ENCODE peak calls at places on chromosomes 12 and 14, in seven cellular contexts. One of them, this sample, is unnamed.

GRCh38 chr12:132622437-132623071 is 4.0 kb downstream of the P2RX2 start:
- DNase-seq in fibroblast of mammary gland: peak
- DNase-seq in breast epithelium: no peak
- DNase-seq in GM12865: no peak
- DNase-seq in heart right ventricle: no peak
- DNase-seq in fibroblast of pulmonary artery: peak
- DNase-seq in HCT116: no peak
- DNase-seq in this sample: peak

GRCh38 chr12:52151859-52152783 is 39.7 kb downstream of the KRT80 start:
- DNase-seq in fibroblast of mammary gland: peak
- DNase-seq in breast epithelium: peak
- DNase-seq in GM12865: peak
- DNase-seq in heart right ventricle: peak
- DNase-seq in fibroblast of pulmonary artery: peak
- DNase-seq in HCT116: no peak
- DNase-seq in this sample: peak

GRCh38 chr12:26723379-26724308 is 109.3 kb downstream of the ITPR2 start:
- DNase-seq in fibroblast of mammary gland: no peak
- DNase-seq in breast epithelium: no peak
- DNase-seq in GM12865: no peak
- DNase-seq in heart right ventricle: no peak
- DNase-seq in fibroblast of pulmonary artery: peak
- DNase-seq in HCT116: no peak
- DNase-seq in this sample: peak

GRCh38 chr12:131865196-131865875 is 29.1 kb upstream of the ULK1 start:
- DNase-seq in fibroblast of mammary gland: no peak
- DNase-seq in breast epithelium: no peak
- DNase-seq in GM12865: no peak
- DNase-seq in heart right ventricle: no peak
- DNase-seq in fibroblast of pulmonary artery: no peak
- DNase-seq in HCT116: peak
- DNase-seq in this sample: no peak

GRCh38 chr12:89827592-89827991 is 119.0 kb upstream of the ATP2B1 start:
- DNase-seq in fibroblast of mammary gland: no peak
- DNase-seq in breast epithelium: no peak
- DNase-seq in GM12865: no peak
- DNase-seq in heart right ventricle: no peak
- DNase-seq in fibroblast of pulmonary artery: no peak
- DNase-seq in HCT116: no peak
- DNase-seq in this sample: no peak

GRCh38 chr12:108595711-108596647 is 1.9 kb downstream of the TMEM119 start:
- DNase-seq in fibroblast of mammary gland: no peak
- DNase-seq in breast epithelium: no peak
- DNase-seq in GM12865: no peak
- DNase-seq in heart right ventricle: no peak
- DNase-seq in fibroblast of pulmonary artery: no peak
- DNase-seq in HCT116: no peak
- DNase-seq in this sample: no peak

GRCh38 chr12:128551266-128552025 is 272.3 kb downstream of the SLC15A4 start:
- DNase-seq in fibroblast of mammary gland: no peak
- DNase-seq in breast epithelium: no peak
- DNase-seq in GM12865: no peak
- DNase-seq in heart right ventricle: no peak
- DNase-seq in fibroblast of pulmonary artery: no peak
- DNase-seq in HCT116: no peak
- DNase-seq in this sample: no peak

GRCh38 chr12:70609739-70610491 is 27.3 kb downstream of the PTPRB start:
- DNase-seq in fibroblast of mammary gland: peak
- DNase-seq in breast epithelium: no peak
- DNase-seq in GM12865: no peak
- DNase-seq in heart right ventricle: peak
- DNase-seq in fibroblast of pulmonary artery: peak
- DNase-seq in HCT116: no peak
- DNase-seq in this sample: peak

GRCh38 chr12:117100251-117100650 is 1.0 kb upstream of the TESC start:
- DNase-seq in fibroblast of mammary gland: peak
- DNase-seq in breast epithelium: no peak
- DNase-seq in GM12865: no peak
- DNase-seq in heart right ventricle: no peak
- DNase-seq in fibroblast of pulmonary artery: peak
- DNase-seq in HCT116: peak
- DNase-seq in this sample: no peak

GRCh38 chr12:52355181-52355580 is 12.1 kb downstream of the KRT85 start:
- DNase-seq in fibroblast of mammary gland: no peak
- DNase-seq in breast epithelium: peak
- DNase-seq in GM12865: no peak
- DNase-seq in heart right ventricle: no peak
- DNase-seq in fibroblast of pulmonary artery: no peak
- DNase-seq in HCT116: no peak
- DNase-seq in this sample: peak

GRCh38 chr12:29043069-29043468 is 106.0 kb upstream of the FAR2 start:
- DNase-seq in fibroblast of mammary gland: peak
- DNase-seq in breast epithelium: no peak
- DNase-seq in GM12865: no peak
- DNase-seq in heart right ventricle: no peak
- DNase-seq in fibroblast of pulmonary artery: peak
- DNase-seq in HCT116: no peak
- DNase-seq in this sample: peak

GRCh38 chr14:64808449-64808848 is 71.3 kb downstream of the SPTB start:
- DNase-seq in fibroblast of mammary gland: no peak
- DNase-seq in breast epithelium: no peak
- DNase-seq in GM12865: no peak
- DNase-seq in heart right ventricle: no peak
- DNase-seq in fibroblast of pulmonary artery: no peak
- DNase-seq in HCT116: no peak
- DNase-seq in this sample: no peak

GRCh38 chr12:105748806-105749600 is 389.8 kb downstream of the NUAK1 start:
- DNase-seq in fibroblast of mammary gland: peak
- DNase-seq in breast epithelium: peak
- DNase-seq in GM12865: no peak
- DNase-seq in heart right ventricle: peak
- DNase-seq in fibroblast of pulmonary artery: peak
- DNase-seq in HCT116: no peak
- DNase-seq in this sample: peak

GRCh38 chr14:103519043-103519836 is 3.4 kb downstream of the CKB start:
- DNase-seq in fibroblast of mammary gland: no peak
- DNase-seq in breast epithelium: no peak
- DNase-seq in GM12865: no peak
- DNase-seq in heart right ventricle: no peak
- DNase-seq in fibroblast of pulmonary artery: peak
- DNase-seq in HCT116: no peak
- DNase-seq in this sample: peak

GRCh38 chr12:82725741-82726140 is 39.0 kb downstream of the TMTC2 start:
- DNase-seq in fibroblast of mammary gland: no peak
- DNase-seq in breast epithelium: no peak
- DNase-seq in GM12865: no peak
- DNase-seq in heart right ventricle: no peak
- DNase-seq in fibroblast of pulmonary artery: no peak
- DNase-seq in HCT116: no peak
- DNase-seq in this sample: no peak

GRCh38 chr12:81668475-81668874 is 90.7 kb downstream of the PPFIA2 start:
- DNase-seq in fibroblast of mammary gland: peak
- DNase-seq in breast epithelium: no peak
- DNase-seq in GM12865: peak
- DNase-seq in heart right ventricle: no peak
- DNase-seq in fibroblast of pulmonary artery: peak
- DNase-seq in HCT116: peak
- DNase-seq in this sample: peak

GRCh38 chr12:121003650-121004049 is 12.6 kb downstream of the C12orf43 start:
- DNase-seq in fibroblast of mammary gland: no peak
- DNase-seq in breast epithelium: no peak
- DNase-seq in GM12865: no peak
- DNase-seq in heart right ventricle: no peak
- DNase-seq in fibroblast of pulmonary artery: no peak
- DNase-seq in HCT116: no peak
- DNase-seq in this sample: no peak
- TF ChIP-seq CTCF in fibroblast of mammary gland: no peak
- TF ChIP-seq CTCF in breast epithelium: no peak
- TF ChIP-seq CTCF in GM12865: no peak
- TF ChIP-seq CTCF in heart right ventricle: no peak
- TF ChIP-seq CTCF in fibroblast of pulmonary artery: no peak
- TF ChIP-seq CTCF in HCT116: peak
- TF ChIP-seq CTCF in this sample: no peak

GRCh38 chr12:94437303-94437702 is 22.4 kb downstream of the CEP83 start:
- DNase-seq in fibroblast of mammary gland: no peak
- DNase-seq in breast epithelium: no peak
- DNase-seq in GM12865: no peak
- DNase-seq in heart right ventricle: no peak
- DNase-seq in fibroblast of pulmonary artery: no peak
- DNase-seq in HCT116: no peak
- DNase-seq in this sample: no peak
- H3K4me3 ChIP-seq in fibroblast of mammary gland: no peak
- H3K4me3 ChIP-seq in breast epithelium: no peak
- H3K4me3 ChIP-seq in GM12865: no peak
- H3K4me3 ChIP-seq in heart right ventricle: no peak
- H3K4me3 ChIP-seq in fibroblast of pulmonary artery: no peak
- H3K4me3 ChIP-seq in HCT116: no peak
- H3K4me3 ChIP-seq in this sample: no peak

GRCh38 chr12:24768415-24768814 is 180.5 kb downstream of the BCAT1 start:
- DNase-seq in fibroblast of mammary gland: no peak
- DNase-seq in breast epithelium: no peak
- DNase-seq in GM12865: no peak
- DNase-seq in heart right ventricle: no peak
- DNase-seq in fibroblast of pulmonary artery: no peak
- DNase-seq in HCT116: no peak
- DNase-seq in this sample: no peak
- TF ChIP-seq CTCF in fibroblast of mammary gland: no peak
- TF ChIP-seq CTCF in breast epithelium: no peak
- TF ChIP-seq CTCF in GM12865: no peak
- TF ChIP-seq CTCF in heart right ventricle: no peak
- TF ChIP-seq CTCF in fibroblast of pulmonary artery: no peak
- TF ChIP-seq CTCF in HCT116: no peak
- TF ChIP-seq CTCF in this sample: no peak

DNA sequence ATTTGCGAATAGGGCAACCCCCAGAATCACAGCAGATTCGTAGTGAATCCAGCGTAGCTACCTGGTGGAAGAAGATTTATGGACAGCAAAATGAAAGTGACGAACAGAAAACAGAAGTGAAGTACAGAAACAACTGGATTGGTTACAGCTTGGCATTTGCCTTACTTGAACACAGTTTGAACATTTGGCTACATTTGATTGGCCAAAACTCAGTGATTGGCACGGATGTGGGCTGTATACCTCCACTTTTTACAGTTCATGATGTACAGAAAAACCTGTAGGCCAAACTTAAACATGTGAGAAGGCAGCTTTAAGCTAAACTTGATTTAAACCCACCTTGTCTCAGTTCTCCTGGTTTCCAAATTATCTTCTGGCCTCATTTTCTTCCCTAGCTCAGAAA is 49.9 kb upstream of the AMN1 start:
- DNase-seq in fibroblast of mammary gland: no peak
- DNase-seq in breast epithelium: no peak
- DNase-seq in GM12865: no peak
- DNase-seq in heart right ventricle: no peak
- DNase-seq in fibroblast of pulmonary artery: no peak
- DNase-seq in HCT116: no peak
- DNase-seq in this sample: no peak
- H3K4me3 ChIP-seq in fibroblast of mammary gland: no peak
- H3K4me3 ChIP-seq in breast epithelium: no peak
- H3K4me3 ChIP-seq in GM12865: no peak
- H3K4me3 ChIP-seq in heart right ventricle: no peak
- H3K4me3 ChIP-seq in fibroblast of pulmonary artery: no peak
- H3K4me3 ChIP-seq in HCT116: no peak
- H3K4me3 ChIP-seq in this sample: no peak

This sample was measured in AG10803.